ENCODE peak calls at places on chromosomes 12 and 14, in six cellular contexts. One of them, this sample, is unnamed.

GRCh38 chr12:85626782-85627171 is 209.4 kb downstream of the RASSF9 start:
- DNase-seq in GM12878: no peak
- DNase-seq in H1: no peak
- DNase-seq in HepG2: no peak
- DNase-seq in K562: no peak
- DNase-seq in SK-N-SH: no peak
- DNase-seq in this sample: no peak

GRCh38 chr14:87142568-87143211 is 850.3 kb downstream of the GALC start:
- DNase-seq in GM12878: no peak
- DNase-seq in H1: no peak
- DNase-seq in HepG2: no peak
- DNase-seq in K562: no peak
- DNase-seq in SK-N-SH: no peak
- DNase-seq in this sample: no peak

GRCh38 chr12:113980537-113981337 is 14.6 kb upstream of the RBM19 start:
- DNase-seq in GM12878: no peak
- DNase-seq in H1: peak; percentile 36
- DNase-seq in HepG2: peak; percentile 47
- DNase-seq in K562: peak; percentile 68
- DNase-seq in SK-N-SH: peak; percentile 57
- DNase-seq in this sample: peak; percentile 33

GRCh38 chr12:79174656-79175055 is 310.1 kb downstream of the SYT1 start:
- DNase-seq in GM12878: no peak
- DNase-seq in H1: no peak
- DNase-seq in HepG2: peak; percentile 5
- DNase-seq in K562: no peak
- DNase-seq in SK-N-SH: no peak
- DNase-seq in this sample: no peak

GRCh38 chr12:103742349-103742784 is 98.7 kb downstream of the NT5DC3 start:
- DNase-seq in GM12878: no peak
- DNase-seq in H1: no peak
- DNase-seq in HepG2: no peak
- DNase-seq in K562: no peak
- DNase-seq in SK-N-SH: peak; percentile 28
- DNase-seq in this sample: no peak

GRCh38 chr12:29008786-29009185 is 140.3 kb upstream of the FAR2 start:
- DNase-seq in GM12878: no peak
- DNase-seq in H1: no peak
- DNase-seq in HepG2: no peak
- DNase-seq in K562: no peak
- DNase-seq in SK-N-SH: no peak
- DNase-seq in this sample: no peak

GRCh38 chr14:53840444-53840843 is 116.2 kb downstream of the BMP4 start:
- DNase-seq in GM12878: no peak
- DNase-seq in H1: no peak
- DNase-seq in HepG2: peak; percentile 35
- DNase-seq in K562: no peak
- DNase-seq in SK-N-SH: no peak
- DNase-seq in this sample: no peak

GRCh38 chr12:21221778-21222177 is 90.8 kb downstream of the SLCO1B1 start:
- DNase-seq in GM12878: no peak
- DNase-seq in H1: no peak
- DNase-seq in HepG2: no peak
- DNase-seq in K562: no peak
- DNase-seq in SK-N-SH: no peak
- DNase-seq in this sample: no peak

GRCh38 chr14:77752799-77753516 is 8.0 kb downstream of the SNW1 start:
- DNase-seq in GM12878: no peak
- DNase-seq in H1: no peak
- DNase-seq in HepG2: no peak
- DNase-seq in K562: no peak
- DNase-seq in SK-N-SH: no peak
- DNase-seq in this sample: no peak

GRCh38 chr12:78732481-78732880 is 132.1 kb upstream of the SYT1 start:
- DNase-seq in GM12878: no peak
- DNase-seq in H1: no peak
- DNase-seq in HepG2: no peak
- DNase-seq in K562: no peak
- DNase-seq in SK-N-SH: no peak
- DNase-seq in this sample: no peak

GRCh38 chr14:67428501-67429031 is 16.6 kb upstream of the PLEK2 start:
- DNase-seq in GM12878: no peak
- DNase-seq in H1: no peak
- DNase-seq in HepG2: peak; percentile 60
- DNase-seq in K562: no peak
- DNase-seq in SK-N-SH: no peak
- DNase-seq in this sample: no peak

GRCh38 chr14:33948143-33948962 is 2.5 kb downstream of the EGLN3 start:
- DNase-seq in GM12878: no peak
- DNase-seq in H1: no peak
- DNase-seq in HepG2: no peak
- DNase-seq in K562: no peak
- DNase-seq in SK-N-SH: no peak
- DNase-seq in this sample: no peak

GRCh38 chr12:122884860-122885259 is 11.1 kb downstream of the VPS37B start:
- DNase-seq in GM12878: no peak
- DNase-seq in H1: no peak
- DNase-seq in HepG2: no peak
- DNase-seq in K562: no peak
- DNase-seq in SK-N-SH: no peak
- DNase-seq in this sample: no peak

GRCh38 chr12:55845785-55846496 is 3.2 kb upstream of the MMP19 start:
- DNase-seq in GM12878: no peak
- DNase-seq in H1: no peak
- DNase-seq in HepG2: no peak
- DNase-seq in K562: no peak
- DNase-seq in SK-N-SH: no peak
- DNase-seq in this sample: no peak

GRCh38 chr12:14256555-14257169 is 108.8 kb upstream of the ATF7IP start:
- DNase-seq in GM12878: no peak
- DNase-seq in H1: no peak
- DNase-seq in HepG2: peak; percentile 52
- DNase-seq in K562: peak; percentile 54
- DNase-seq in SK-N-SH: peak; percentile 42
- DNase-seq in this sample: peak; percentile 72

GRCh38 chr12:47804177-47804576 is 15.5 kb downstream of the HDAC7 start:
- DNase-seq in GM12878: no peak
- DNase-seq in H1: no peak
- DNase-seq in HepG2: no peak
- DNase-seq in K562: no peak
- DNase-seq in SK-N-SH: no peak
- DNase-seq in this sample: no peak

GRCh38 chr12:107545737-107546363 is 139.7 kb upstream of the PWP1 start:
- DNase-seq in GM12878: no peak
- DNase-seq in H1: no peak
- DNase-seq in HepG2: no peak
- DNase-seq in K562: no peak
- DNase-seq in SK-N-SH: no peak
- DNase-seq in this sample: no peak

GRCh38 chr12:93290391-93290790 is 87.3 kb upstream of the NUDT4 start:
- DNase-seq in GM12878: no peak
- DNase-seq in H1: no peak
- DNase-seq in HepG2: no peak
- DNase-seq in K562: no peak
- DNase-seq in SK-N-SH: no peak
- DNase-seq in this sample: no peak

GRCh38 chr12:46292754-46293402 is 24.0 kb upstream of the SLC38A1 start:
- DNase-seq in GM12878: no peak
- DNase-seq in H1: no peak
- DNase-seq in HepG2: peak; percentile 27
- DNase-seq in K562: no peak
- DNase-seq in SK-N-SH: no peak
- DNase-seq in this sample: no peak

GRCh38 chr12:12217018-12217359 is 49.9 kb downstream of the LRP6 start:
- DNase-seq in GM12878: no peak
- DNase-seq in H1: no peak
- DNase-seq in HepG2: no peak
- DNase-seq in K562: no peak
- DNase-seq in SK-N-SH: no peak
- DNase-seq in this sample: no peak

GRCh38 chr14:72024043-72024407 is 91.8 kb downstream of the RGS6 start:
- DNase-seq in GM12878: peak; percentile 43
- DNase-seq in H1: peak; percentile 7
- DNase-seq in HepG2: peak; percentile 24
- DNase-seq in K562: peak; percentile 18
- DNase-seq in SK-N-SH: peak; percentile 2
- DNase-seq in this sample: peak; percentile 4

GRCh38 chr14:78153069-78153351 is 17.2 kb upstream of the NRXN3 start:
- DNase-seq in GM12878: no peak
- DNase-seq in H1: no peak
- DNase-seq in HepG2: no peak
- DNase-seq in K562: no peak
- DNase-seq in SK-N-SH: no peak
- DNase-seq in this sample: no peak

GRCh38 chr14:29215853-29216252 is 449.3 kb downstream of the FOXG1 start:
- DNase-seq in GM12878: no peak
- DNase-seq in H1: no peak
- DNase-seq in HepG2: no peak
- DNase-seq in K562: no peak
- DNase-seq in SK-N-SH: no peak
- DNase-seq in this sample: no peak

GRCh38 chr14:62763951-62764350 is 281.3 kb downstream of the KCNH5 start:
- DNase-seq in GM12878: no peak
- DNase-seq in H1: no peak
- DNase-seq in HepG2: no peak
- DNase-seq in K562: no peak
- DNase-seq in SK-N-SH: no peak
- DNase-seq in this sample: no peak

GRCh38 chr14:64919618-64920017 is 5.4 kb downstream of the CHURC1 start:
- DNase-seq in GM12878: no peak
- DNase-seq in H1: no peak
- DNase-seq in HepG2: peak; percentile 12
- DNase-seq in K562: no peak
- DNase-seq in SK-N-SH: no peak
- DNase-seq in this sample: no peak
- H3K4me3 ChIP-seq in GM12878: no peak overlapping the region
- H3K4me3 ChIP-seq in H1: no peak overlapping the region
- H3K4me3 ChIP-seq in HepG2: no peak overlapping the region
- H3K4me3 ChIP-seq in K562: no peak overlapping the region
- H3K4me3 ChIP-seq in SK-N-SH: no peak overlapping the region
- H3K4me3 ChIP-seq in this sample: no peak overlapping the region

GRCh38 chr12:42086021-42086420 is 58.7 kb downstream of the GXYLT1 start:
- DNase-seq in GM12878: no peak
- DNase-seq in H1: no peak
- DNase-seq in HepG2: no peak
- DNase-seq in K562: no peak
- DNase-seq in SK-N-SH: no peak
- DNase-seq in this sample: no peak
- TF ChIP-seq GABPA in GM12878: no peak
- TF ChIP-seq GABPA in H1: no peak
- TF ChIP-seq GABPA in HepG2: no peak
- TF ChIP-seq GABPA in K562: no peak
- TF ChIP-seq GABPA in SK-N-SH: no peak
- TF ChIP-seq GABPA in this sample: no peak

GRCh38 chr12:40226652-40227051 is 1.9 kb downstream of the LRRK2 start:
- DNase-seq in GM12878: no peak
- DNase-seq in H1: no peak
- DNase-seq in HepG2: no peak
- DNase-seq in K562: no peak
- DNase-seq in SK-N-SH: no peak
- DNase-seq in this sample: no peak

GRCh38 chr12:40225337-40225983 is 663 bp downstream of the LRRK2 start:
- DNase-seq in GM12878: no peak
- DNase-seq in H1: no peak
- DNase-seq in HepG2: no peak
- DNase-seq in K562: no peak
- DNase-seq in SK-N-SH: no peak
- DNase-seq in this sample: no peak

GRCh38 chr12:40225984-40226602 is 1.3 kb downstream of the LRRK2 start:
- DNase-seq in GM12878: peak; percentile 85
- DNase-seq in H1: no peak
- DNase-seq in HepG2: no peak
- DNase-seq in K562: no peak
- DNase-seq in SK-N-SH: no peak
- DNase-seq in this sample: no peak

GRCh38 chr12:40228727-40229126 is 3.9 kb downstream of the LRRK2 start:
- DNase-seq in GM12878: no peak
- DNase-seq in H1: no peak
- DNase-seq in HepG2: no peak
- DNase-seq in K562: no peak
- DNase-seq in SK-N-SH: no peak
- DNase-seq in this sample: no peak

DNA sequence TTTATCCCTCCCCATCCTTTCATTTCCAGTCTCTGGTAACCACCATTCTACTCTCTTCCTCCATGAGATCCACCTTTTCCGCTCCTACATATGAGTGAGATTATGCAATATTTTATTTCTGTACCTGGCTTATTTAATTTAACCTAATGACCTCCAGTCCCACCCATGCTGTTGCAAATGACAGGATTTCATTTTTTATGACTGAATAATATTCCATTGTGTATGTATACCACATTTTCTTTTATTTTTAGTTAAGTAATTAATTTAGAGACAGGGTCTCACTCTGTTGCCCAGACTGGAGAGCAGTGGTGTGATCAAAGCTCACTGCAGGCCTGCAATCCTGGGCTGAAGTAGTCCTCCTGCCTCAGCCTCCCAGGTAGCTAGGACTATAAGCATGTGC is 2.6 kb downstream of the LRRK2 start:
- DNase-seq in GM12878: no peak
- DNase-seq in H1: no peak
- DNase-seq in HepG2: no peak
- DNase-seq in K562: no peak
- DNase-seq in SK-N-SH: no peak
- DNase-seq in this sample: no peak
- H3K4me3 ChIP-seq in GM12878: no peak overlapping the region
- H3K4me3 ChIP-seq in H1: no peak overlapping the region
- H3K4me3 ChIP-seq in HepG2: no peak overlapping the region
- H3K4me3 ChIP-seq in K562: no peak overlapping the region
- H3K4me3 ChIP-seq in SK-N-SH: no peak overlapping the region
- H3K4me3 ChIP-seq in this sample: no peak overlapping the region

GRCh38 chr12:6323340-6323994 is 13.0 kb downstream of the PLEKHG6 start:
- DNase-seq in GM12878: peak; percentile 71
- DNase-seq in H1: peak; percentile 72
- DNase-seq in HepG2: peak; percentile 78
- DNase-seq in K562: peak; percentile 63
- DNase-seq in SK-N-SH: peak; percentile 63
- DNase-seq in this sample: peak; percentile 85
- TF ChIP-seq GABPA in GM12878: no peak
- TF ChIP-seq GABPA in H1: no peak
- TF ChIP-seq GABPA in HepG2: no peak
- TF ChIP-seq GABPA in K562: no peak
- TF ChIP-seq GABPA in SK-N-SH: no peak
- TF ChIP-seq GABPA in this sample: no peak

DNA sequence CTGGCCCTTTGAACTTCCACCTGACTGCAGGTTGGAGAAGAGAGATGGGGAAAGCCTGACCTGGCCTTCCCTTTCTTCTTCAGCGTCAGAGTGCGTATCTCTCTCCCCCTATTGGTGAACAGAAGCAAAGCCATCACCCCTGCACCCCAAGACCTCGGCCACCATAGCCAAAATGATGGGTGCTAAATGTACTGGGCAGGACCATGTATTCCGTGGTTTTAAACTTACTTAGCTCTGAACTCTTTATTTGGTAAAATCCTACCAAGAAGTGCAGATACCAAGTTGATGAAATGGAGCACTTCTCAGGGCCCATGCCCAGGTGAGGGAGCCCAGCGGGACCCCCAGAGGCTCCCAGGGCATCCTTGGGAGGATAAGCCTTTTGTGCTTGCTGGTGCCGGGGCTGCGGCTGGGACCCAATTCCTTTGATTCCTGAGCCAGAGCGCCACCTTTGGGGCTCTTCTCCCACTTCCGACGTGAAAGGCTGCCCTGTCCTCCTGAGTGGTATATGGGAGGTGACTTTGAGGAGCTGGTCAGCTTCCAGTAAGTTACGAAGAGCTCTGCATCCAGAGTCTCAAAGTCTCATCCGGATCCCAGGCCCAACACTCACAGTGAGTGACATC is 9.4 kb downstream of the CCND2 start:
- DNase-seq in GM12878: no peak
- DNase-seq in H1: no peak
- DNase-seq in HepG2: no peak
- DNase-seq in K562: no peak
- DNase-seq in SK-N-SH: no peak
- DNase-seq in this sample: no peak
- H3K4me3 ChIP-seq in GM12878: no peak overlapping the region
- H3K4me3 ChIP-seq in H1: no peak overlapping the region
- H3K4me3 ChIP-seq in HepG2: no peak overlapping the region
- H3K4me3 ChIP-seq in K562: no peak overlapping the region
- H3K4me3 ChIP-seq in SK-N-SH: no peak overlapping the region
- H3K4me3 ChIP-seq in this sample: no peak overlapping the region